ENCODE peak calls at places on chromosome 15, in nine cellular contexts. I is left lung, U is MM.1S, D is A549, O is uterus, K is heart left ventricle, H is right atrium auricular region, W is Panc1, Q is tibial artery. N is an unnamed sample. For H3K9me3, the result is how much of the 10 kb centered on the place peaks cover.

GRCh38 chr15:28107111-28107893 is 8.2 kb upstream of the OCA2 start:
- DNase-seq in I (no peak), U (no peak), D (no peak), O (no peak), K (no peak), H (no peak), W (no peak), Q (peak), N (peak)

GRCh38 chr15:74203914-74204431 is 1.4 kb upstream of the STRA6 start:
- DNase-seq in I (peak), U (no peak), D (no peak), O (peak), K (no peak), H (peak), W (no peak), Q (peak), N (peak)

GRCh38 chr15:31279221-31280036 is 47.2 kb upstream of the KLF13 start:
- DNase-seq in I (no peak), U (no peak), D (no peak), O (no peak), K (no peak), H (peak), W (no peak), Q (peak), N (no peak)

GRCh38 chr15:89003865-89004725 is 84.2 kb upstream of the ABHD2 start:
- DNase-seq in I (no peak), U (no peak), D (peak), O (peak), K (peak), H (no peak), W (no peak), Q (peak), N (peak)

GRCh38 chr15:77060560-77060959 is 10.3 kb downstream of the TSPAN3 start:
- DNase-seq in I (no peak), U (peak), D (no peak), O (no peak), K (no peak), H (no peak), W (no peak), Q (no peak), N (no peak)

GRCh38 chr15:99536422-99537033 is 29.3 kb upstream of the MEF2A start:
- DNase-seq in I (no peak), U (no peak), D (peak), O (no peak), K (peak), H (peak), W (peak), Q (peak), N (no peak)

GRCh38 chr15:77026501-77027110 is 31.7 kb downstream of the PSTPIP1 start:
- DNase-seq in I (peak), U (no peak), D (no peak), O (no peak), K (peak), H (no peak), W (no peak), Q (peak), N (no peak)

GRCh38 chr15:69279636-69280035 is 19.1 kb upstream of the PAQR5 start:
- DNase-seq in I (no peak), U (no peak), D (no peak), O (no peak), K (no peak), H (no peak), W (no peak), Q (no peak), N (no peak)

GRCh38 chr15:91706366-91707032 is 147.0 kb upstream of the SLCO3A1 start:
- DNase-seq in I (peak), U (peak), D (peak), O (peak), K (peak), H (peak), W (peak), Q (peak), N (peak)

GRCh38 chr15:97961067-97961954 is 808 bp downstream of the ARRDC4 start:
- DNase-seq in I (peak), U (peak), D (no peak), O (peak), K (peak), H (no peak), W (no peak), Q (peak), N (peak)

GRCh38 chr15:22258402-22259150 is 178.2 kb downstream of the OR4M2 start:
- DNase-seq in I (no peak), U (no peak), D (no peak), O (no peak), K (no peak), H (no peak), W (no peak), Q (no peak), N (no peak)

GRCh38 chr15:70430029-70430428 is 332.3 kb upstream of the TLE3 start:
- DNase-seq in I (no peak), U (no peak), D (peak), O (no peak), K (no peak), H (no peak), W (no peak), Q (no peak), N (no peak)

GRCh38 chr15:66603301-66604179 is 37.7 kb upstream of the LCTL start:
- DNase-seq in I (peak), U (peak), D (peak), O (peak), K (peak), H (no peak), W (peak), Q (peak), N (peak)

GRCh38 chr15:79989682-79990081 is 18.7 kb upstream of the BCL2A1 start:
- DNase-seq in I (no peak), U (no peak), D (no peak), O (no peak), K (no peak), H (peak), W (no peak), Q (no peak), N (no peak)

GRCh38 chr15:67515090-67515489 is 5.8 kb upstream of the C15orf61 start:
- DNase-seq in I (no peak), U (no peak), D (no peak), O (no peak), K (no peak), H (no peak), W (no peak), Q (no peak), N (no peak)

GRCh38 chr15:39053480-39053879 is 488.9 kb upstream of the RASGRP1 start:
- DNase-seq in I (no peak), U (no peak), D (no peak), O (no peak), K (no peak), H (no peak), W (no peak), Q (no peak), N (no peak)

GRCh38 chr15:66995257-66995656 is 70.1 kb upstream of the SMAD3 start:
- DNase-seq in I (no peak), U (no peak), D (no peak), O (no peak), K (no peak), H (no peak), W (no peak), Q (no peak), N (no peak)

GRCh38 chr15:81073796-81074195 is 60.3 kb upstream of the CFAP161 start:
- DNase-seq in I (no peak), U (no peak), D (no peak), O (no peak), K (no peak), H (no peak), W (no peak), Q (no peak), N (no peak)

GRCh38 chr15:25783607-25784131 is 79.5 kb downstream of the ATP10A start:
- DNase-seq in I (no peak), U (no peak), D (peak), O (no peak), K (no peak), H (no peak), W (no peak), Q (no peak), N (no peak)

GRCh38 chr15:69491051-69491505 is 38.5 kb downstream of the RPLP1 start:
- DNase-seq in I (no peak), U (no peak), D (no peak), O (peak), K (no peak), H (no peak), W (no peak), Q (peak), N (peak)

GRCh38 chr15:89078831-89079810 is 9.1 kb upstream of the ABHD2 start:
- DNase-seq in I (no peak), U (no peak), D (no peak), O (no peak), K (no peak), H (no peak), W (no peak), Q (no peak), N (no peak)

GRCh38 chr15:39886418-39886817 is 33.6 kb downstream of the GPR176 start:
- DNase-seq in I (no peak), U (no peak), D (no peak), O (no peak), K (no peak), H (no peak), W (no peak), Q (no peak), N (no peak)

GRCh38 chr15:52567886-52568568 is 803 bp downstream of the ARPP19 start:
- DNase-seq in I (no peak), U (peak), D (peak), O (no peak), K (no peak), H (no peak), W (no peak), Q (no peak), N (no peak)

GRCh38 chr15:79088426-79089205 is 2.0 kb downstream of the RASGRF1 start:
- DNase-seq in I (no peak), U (no peak), D (no peak), O (no peak), K (no peak), H (peak), W (no peak), Q (peak), N (no peak)

GRCh38 chr15:40471778-40472130 is 970 bp downstream of the CHST14 start:
- DNase-seq in I (no peak), U (peak), D (no peak), O (no peak), K (no peak), H (no peak), W (no peak), Q (no peak), N (no peak)

GRCh38 chr15:73593278-73594074 is 39.7 kb downstream of the NPTN start:
- DNase-seq in I (no peak), U (no peak), D (no peak), O (no peak), K (no peak), H (no peak), W (no peak), Q (no peak), N (no peak)

GRCh38 chr15:64438653-64439447 is 21.5 kb upstream of the ZNF609 start:
- DNase-seq in I (no peak), U (no peak), D (no peak), O (no peak), K (no peak), H (no peak), W (no peak), Q (no peak), N (no peak)

GRCh38 chr15:98744506-98744905 is 96.2 kb downstream of the IGF1R start:
- DNase-seq in I (no peak), U (no peak), D (no peak), O (no peak), K (no peak), H (no peak), W (no peak), Q (no peak), N (no peak)

GRCh38 chr15:37059051-37059450 is 41.3 kb downstream of the MEIS2 start:
- DNase-seq in I (no peak), U (no peak), D (no peak), O (no peak), K (no peak), H (no peak), W (no peak), Q (no peak), N (no peak)

GRCh38 chr15:68583936-68584703 is 5.3 kb downstream of the CORO2B start:
- DNase-seq in I (no peak), U (no peak), D (no peak), O (no peak), K (peak), H (no peak), W (no peak), Q (peak), N (no peak)

GRCh38 chr15:52078876-52079700 is 33.5 kb downstream of the BCL2L10 start:
- DNase-seq in I (peak), U (peak), D (peak), O (peak), K (peak), H (peak), W (no peak), Q (peak), N (peak)

GRCh38 chr15:34217587-34218225 is 7.1 kb upstream of the EMC4 start:
- DNase-seq in I (no peak), U (no peak), D (no peak), O (no peak), K (no peak), H (no peak), W (no peak), Q (no peak), N (no peak)

GRCh38 chr15:36484038-36484778 is 95.2 kb upstream of the CDIN1 start:
- DNase-seq in I (no peak), U (no peak), D (no peak), O (no peak), K (no peak), H (no peak), W (no peak), Q (no peak), N (no peak)

GRCh38 chr15:74808073-74808839 is 4.4 kb upstream of the LMAN1L start:
- DNase-seq in I (peak), U (no peak), D (no peak), O (no peak), K (peak), H (no peak), W (no peak), Q (no peak), N (no peak)

GRCh38 chr15:98649996-98650870 is 1.9 kb downstream of the IGF1R start:
- DNase-seq in I (peak), U (no peak), D (no peak), O (peak), K (peak), H (peak), W (no peak), Q (peak), N (peak)

GRCh38 chr15:48897144-48897814 is 19.3 kb downstream of the EID1 start:
- DNase-seq in I (no peak), U (no peak), D (no peak), O (no peak), K (no peak), H (no peak), W (no peak), Q (no peak), N (no peak)

GRCh38 chr15:73941044-73941443 is 14.8 kb downstream of the LOXL1 start:
- DNase-seq in I (no peak), U (no peak), D (no peak), O (no peak), K (peak), H (peak), W (no peak), Q (peak), N (peak)

GRCh38 chr15:78889000-78889399 is 16.3 kb downstream of the MORF4L1 start:
- DNase-seq in I (no peak), U (no peak), D (no peak), O (no peak), K (no peak), H (no peak), W (no peak), Q (no peak), N (no peak)

GRCh38 chr15:97177135-97177704 is 783.3 kb upstream of the ARRDC4 start:
- DNase-seq in I (no peak), U (no peak), D (no peak), O (no peak), K (no peak), H (no peak), W (no peak), Q (no peak), N (no peak)

GRCh38 chr15:75923756-75924155 is 20.1 kb downstream of the FBXO22 start:
- DNase-seq in I (no peak), U (no peak), D (no peak), O (no peak), K (no peak), H (no peak), W (no peak), Q (no peak), N (no peak)
- H3K4me3 ChIP-seq in I (no peak), U (no peak), D (no peak), O (no peak), K (no peak), H (no peak), W (no peak), Q (no peak), N (no peak)

DNA sequence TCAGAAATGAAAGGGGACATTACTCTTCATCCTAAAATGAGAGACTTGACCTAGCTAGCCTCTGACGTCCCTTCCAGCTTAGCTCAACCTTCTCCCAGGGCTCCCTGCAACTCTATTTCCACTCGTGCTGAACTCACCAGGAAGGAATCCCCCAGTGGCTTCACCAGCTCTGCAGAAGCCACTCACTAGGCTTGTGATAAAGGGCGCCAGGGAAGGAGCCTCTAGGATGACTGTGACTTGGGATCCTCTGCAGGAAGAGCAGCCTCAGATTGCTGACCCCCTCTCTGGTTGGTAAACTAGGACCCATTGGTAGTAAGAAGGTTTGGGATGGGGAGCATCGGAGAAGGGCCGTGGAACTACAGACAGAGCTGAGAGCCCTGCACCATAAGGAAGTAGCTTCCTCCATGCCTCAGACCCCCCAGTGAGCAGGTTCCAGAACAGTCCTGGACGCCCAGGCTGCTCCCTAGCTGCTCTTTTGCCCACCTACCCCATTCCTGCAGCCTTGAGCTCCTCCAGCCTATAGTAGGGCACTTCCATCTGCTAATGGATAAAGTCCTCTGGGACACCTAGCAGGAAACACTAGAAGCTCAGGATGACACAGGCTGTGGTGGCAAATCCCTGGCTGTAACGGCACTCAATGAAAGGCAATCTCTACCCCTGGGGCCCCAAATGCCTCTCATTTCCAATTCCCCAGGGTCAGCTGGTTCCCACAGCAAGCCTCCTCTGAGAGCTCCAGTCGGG is 26.0 kb downstream of the PLA2G4F start:
- DNase-seq in I (no peak), U (no peak), D (no peak), O (no peak), K (no peak), H (peak), W (no peak), Q (no peak), N (no peak)
- TF ChIP-seq CTCF in I (no peak), U (no peak), D (no peak), O (no peak), K (no peak), H (no peak), W (no peak), Q (no peak), N (no peak)

GRCh38 chr15:71821547-71822129 is 11.3 kb downstream of the NR2E3 start:
- DNase-seq in I (no peak), U (no peak), D (no peak), O (no peak), K (no peak), H (no peak), W (no peak), Q (no peak), N (no peak)
- H3K9me3 ChIP-seq in I (under half), U (under half), D (half or more), O (under half), K (under half), H (under half), W (under half), Q (under half), N (under half)

GRCh38 chr15:60004846-60005351 is 788 bp downstream of the FOXB1 start:
- DNase-seq in I (no peak), U (no peak), D (no peak), O (no peak), K (no peak), H (no peak), W (no peak), Q (no peak), N (no peak)
- H3K4me3 ChIP-seq in I (peak), U (no peak), D (peak), O (peak), K (peak), H (peak), W (peak), Q (peak), N (peak)

GRCh38 chr15:84816694-84817460 is at the start of gene ALPK3:
- DNase-seq in I (no peak), U (no peak), D (no peak), O (peak), K (peak), H (peak), W (no peak), Q (peak), N (peak)

GRCh38 chr15:84819791-84820190 is 2.6 kb downstream of the ALPK3 start:
- DNase-seq in I (no peak), U (no peak), D (no peak), O (no peak), K (no peak), H (no peak), W (no peak), Q (peak), N (no peak)

GRCh38 chr15:84819291-84819768 is 2.2 kb downstream of the ALPK3 start:
- DNase-seq in I (no peak), U (no peak), D (no peak), O (no peak), K (peak), H (no peak), W (no peak), Q (peak), N (peak)

GRCh38 chr15:84818221-84819131 is 1.3 kb downstream of the ALPK3 start:
- DNase-seq in I (no peak), U (no peak), D (no peak), O (no peak), K (peak), H (peak), W (no peak), Q (peak), N (no peak)

GRCh38 chr15:84817461-84818081 is 415 bp downstream of the ALPK3 start:
- DNase-seq in I (no peak), U (no peak), D (no peak), O (no peak), K (no peak), H (no peak), W (no peak), Q (peak), N (no peak)
- TF ChIP-seq CTCF in I (no peak), U (no peak), D (no peak), O (no peak), K (no peak), H (no peak), W (no peak), Q (no peak), N (no peak)

GRCh38 chr15:95017950-95018349 is 786.6 kb downstream of the MCTP2 start:
- DNase-seq in I (peak), U (no peak), D (no peak), O (peak), K (peak), H (peak), W (no peak), Q (no peak), N (peak)
- H3K9me3 ChIP-seq in I (under half), U (under half), D (under half), O (under half), K (under half), H (under half), W (under half), Q (under half), N (under half)

DNA sequence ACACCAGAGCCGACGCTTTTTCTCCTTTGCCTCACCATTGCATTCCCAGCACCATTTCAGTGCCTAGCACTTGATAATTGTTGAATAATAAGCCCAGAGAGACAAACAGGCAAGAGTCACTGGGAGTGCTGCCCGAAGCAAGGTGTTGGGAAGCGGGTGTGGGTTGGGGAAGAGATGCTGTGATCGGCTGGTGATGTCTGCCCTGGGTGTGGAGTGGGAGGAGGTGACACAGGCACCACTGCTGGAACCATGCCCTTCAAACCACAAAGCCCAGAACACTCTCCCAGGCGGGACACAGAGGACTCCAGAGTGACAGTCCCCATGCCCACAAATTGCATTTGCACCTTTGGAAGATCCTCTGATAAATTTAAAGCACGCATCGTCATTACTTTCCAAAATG is 148.3 kb downstream of the CHSY1 start:
- DNase-seq in I (no peak), U (no peak), D (no peak), O (no peak), K (no peak), H (no peak), W (no peak), Q (no peak), N (no peak)
- H3K4me3 ChIP-seq in I (no peak), U (no peak), D (no peak), O (no peak), K (no peak), H (no peak), W (no peak), Q (no peak), N (no peak)

GRCh38 chr15:41930221-41930866 is 36.5 kb upstream of the SPTBN5 start:
- DNase-seq in I (peak), U (no peak), D (peak), O (no peak), K (peak), H (peak), W (peak), Q (peak), N (peak)
- TF ChIP-seq CTCF in I (no peak), U (no peak), D (peak), O (no peak), K (peak), H (no peak), W (no peak), Q (peak), N (peak)